ENCODE peak calls at places on chromosomes 12 and 14, in six cellular contexts. One of them, this sample, is unnamed.

GRCh38 chr12:60035835-60036234 is 440.0 kb downstream of the SLC16A7 start:
- DNase-seq in A549: no peak
- DNase-seq in transverse colon: no peak
- DNase-seq in gastrocnemius medialis: no peak
- DNase-seq in esophagus squamous epithelium: no peak
- DNase-seq in prostate gland: no peak
- DNase-seq in this sample: no peak

GRCh38 chr12:52975204-52975603 is 26.3 kb downstream of the KRT18 start:
- DNase-seq in A549: no peak
- DNase-seq in transverse colon: no peak
- DNase-seq in gastrocnemius medialis: no peak
- DNase-seq in esophagus squamous epithelium: no peak
- DNase-seq in prostate gland: no peak
- DNase-seq in this sample: no peak

GRCh38 chr12:108543642-108544041 is 17.3 kb downstream of the SART3 start:
- DNase-seq in A549: no peak
- DNase-seq in transverse colon: no peak
- DNase-seq in gastrocnemius medialis: no peak
- DNase-seq in esophagus squamous epithelium: no peak
- DNase-seq in prostate gland: no peak
- DNase-seq in this sample: no peak

GRCh38 chr12:15192721-15193120 is 28.5 kb downstream of the RERG start:
- DNase-seq in A549: no peak
- DNase-seq in transverse colon: no peak
- DNase-seq in gastrocnemius medialis: no peak
- DNase-seq in esophagus squamous epithelium: no peak
- DNase-seq in prostate gland: no peak
- DNase-seq in this sample: no peak

GRCh38 chr12:107304588-107305532 is 211.5 kb upstream of the CRY1 start:
- DNase-seq in A549: peak; percentile 25
- DNase-seq in transverse colon: no peak
- DNase-seq in gastrocnemius medialis: no peak
- DNase-seq in esophagus squamous epithelium: no peak
- DNase-seq in prostate gland: no peak
- DNase-seq in this sample: no peak

GRCh38 chr14:50122291-50122690 is 5.9 kb upstream of the VCPKMT start:
- DNase-seq in A549: no peak
- DNase-seq in transverse colon: no peak
- DNase-seq in gastrocnemius medialis: no peak
- DNase-seq in esophagus squamous epithelium: no peak
- DNase-seq in prostate gland: no peak
- DNase-seq in this sample: no peak

GRCh38 chr14:66117600-66117999 is 368.6 kb upstream of the CCDC196 start:
- DNase-seq in A549: peak; percentile 48
- DNase-seq in transverse colon: no peak
- DNase-seq in gastrocnemius medialis: no peak
- DNase-seq in esophagus squamous epithelium: no peak
- DNase-seq in prostate gland: no peak
- DNase-seq in this sample: peak; percentile 21

GRCh38 chr14:105058521-105059034 is 6.7 kb downstream of the GPR132 start:
- DNase-seq in A549: no peak
- DNase-seq in transverse colon: no peak
- DNase-seq in gastrocnemius medialis: no peak
- DNase-seq in esophagus squamous epithelium: no peak
- DNase-seq in prostate gland: no peak
- DNase-seq in this sample: no peak

GRCh38 chr14:90553298-90553920 is 156.6 kb downstream of the CALM1 start:
- DNase-seq in A549: no peak
- DNase-seq in transverse colon: no peak
- DNase-seq in gastrocnemius medialis: no peak
- DNase-seq in esophagus squamous epithelium: no peak
- DNase-seq in prostate gland: no peak
- DNase-seq in this sample: no peak

GRCh38 chr12:77401062-77401461 is 335.7 kb upstream of the E2F7 start:
- DNase-seq in A549: no peak
- DNase-seq in transverse colon: no peak
- DNase-seq in gastrocnemius medialis: no peak
- DNase-seq in esophagus squamous epithelium: no peak
- DNase-seq in prostate gland: no peak
- DNase-seq in this sample: no peak

GRCh38 chr12:103852498-103852992 is 11.5 kb upstream of the NT5DC3 start:
- DNase-seq in A549: peak; percentile 58
- DNase-seq in transverse colon: no peak
- DNase-seq in gastrocnemius medialis: no peak
- DNase-seq in esophagus squamous epithelium: no peak
- DNase-seq in prostate gland: no peak
- DNase-seq in this sample: no peak

GRCh38 chr12:132638541-132639408 is 20.2 kb downstream of the P2RX2 start:
- DNase-seq in A549: peak; percentile 67
- DNase-seq in transverse colon: no peak
- DNase-seq in gastrocnemius medialis: peak; percentile 48
- DNase-seq in esophagus squamous epithelium: no peak
- DNase-seq in prostate gland: no peak
- DNase-seq in this sample: no peak

GRCh38 chr12:81005635-81006034 is 67.9 kb upstream of the LIN7A start:
- DNase-seq in A549: no peak
- DNase-seq in transverse colon: no peak
- DNase-seq in gastrocnemius medialis: no peak
- DNase-seq in esophagus squamous epithelium: no peak
- DNase-seq in prostate gland: no peak
- DNase-seq in this sample: no peak

GRCh38 chr14:74414793-74415437 is 11.1 kb downstream of the SYNDIG1L start:
- DNase-seq in A549: no peak
- DNase-seq in transverse colon: no peak
- DNase-seq in gastrocnemius medialis: no peak
- DNase-seq in esophagus squamous epithelium: no peak
- DNase-seq in prostate gland: no peak
- DNase-seq in this sample: no peak

GRCh38 chr14:104724407-104724980 is 465 bp downstream of the ADSS1 start:
- DNase-seq in A549: peak; percentile 58
- DNase-seq in transverse colon: peak; percentile 38
- DNase-seq in gastrocnemius medialis: peak; percentile 89
- DNase-seq in esophagus squamous epithelium: no peak
- DNase-seq in prostate gland: no peak
- DNase-seq in this sample: no peak

GRCh38 chr12:79262938-79263337 is 398.4 kb downstream of the SYT1 start:
- DNase-seq in A549: no peak
- DNase-seq in transverse colon: no peak
- DNase-seq in gastrocnemius medialis: no peak
- DNase-seq in esophagus squamous epithelium: no peak
- DNase-seq in prostate gland: no peak
- DNase-seq in this sample: no peak

GRCh38 chr14:68783408-68784297 is 9.2 kb downstream of the ZFP36L1 start:
- DNase-seq in A549: peak; percentile 74
- DNase-seq in transverse colon: peak; percentile 65
- DNase-seq in gastrocnemius medialis: no peak
- DNase-seq in esophagus squamous epithelium: no peak
- DNase-seq in prostate gland: no peak
- DNase-seq in this sample: no peak

GRCh38 chr14:20707622-20708021 is 19.1 kb downstream of the ANG start:
- DNase-seq in A549: peak; percentile 16
- DNase-seq in transverse colon: no peak
- DNase-seq in gastrocnemius medialis: no peak
- DNase-seq in esophagus squamous epithelium: no peak
- DNase-seq in prostate gland: peak; percentile 50
- DNase-seq in this sample: no peak

GRCh38 chr12:3236345-3237153 is 159.4 kb downstream of the TSPAN9 start:
- DNase-seq in A549: peak; percentile 44
- DNase-seq in transverse colon: peak; percentile 21
- DNase-seq in gastrocnemius medialis: peak; percentile 76
- DNase-seq in esophagus squamous epithelium: no peak
- DNase-seq in prostate gland: no peak
- DNase-seq in this sample: peak; percentile 78

GRCh38 chr14:23550131-23550826 is 1.3 kb downstream of the ZFHX2 start:
- DNase-seq in A549: no peak
- DNase-seq in transverse colon: no peak
- DNase-seq in gastrocnemius medialis: no peak
- DNase-seq in esophagus squamous epithelium: no peak
- DNase-seq in prostate gland: no peak
- DNase-seq in this sample: no peak

GRCh38 chr14:34781242-34781641 is 66.8 kb upstream of the CFL2 start:
- DNase-seq in A549: no peak
- DNase-seq in transverse colon: no peak
- DNase-seq in gastrocnemius medialis: no peak
- DNase-seq in esophagus squamous epithelium: no peak
- DNase-seq in prostate gland: no peak
- DNase-seq in this sample: peak; percentile 27

GRCh38 chr12:67651380-67651695 is 2.8 kb downstream of the DYRK2 start:
- DNase-seq in A549: peak; percentile 46
- DNase-seq in transverse colon: peak; percentile 30
- DNase-seq in gastrocnemius medialis: no peak
- DNase-seq in esophagus squamous epithelium: no peak
- DNase-seq in prostate gland: no peak
- DNase-seq in this sample: peak; percentile 32

GRCh38 chr14:96077983-96078686 is 39.0 kb downstream of the C14orf132 start:
- DNase-seq in A549: no peak
- DNase-seq in transverse colon: no peak
- DNase-seq in gastrocnemius medialis: no peak
- DNase-seq in esophagus squamous epithelium: no peak
- DNase-seq in prostate gland: peak; percentile 64
- DNase-seq in this sample: no peak

GRCh38 chr14:75224561-75224960 is 48.1 kb upstream of the TMED10 start:
- DNase-seq in A549: no peak
- DNase-seq in transverse colon: no peak
- DNase-seq in gastrocnemius medialis: no peak
- DNase-seq in esophagus squamous epithelium: no peak
- DNase-seq in prostate gland: no peak
- DNase-seq in this sample: no peak

GRCh38 chr14:64388533-64389243 is 535 bp downstream of the MTHFD1 start:
- DNase-seq in A549: no peak
- DNase-seq in transverse colon: peak; percentile 47
- DNase-seq in gastrocnemius medialis: no peak
- DNase-seq in esophagus squamous epithelium: no peak
- DNase-seq in prostate gland: peak; percentile 29
- DNase-seq in this sample: no peak
- TF ChIP-seq POLR2A in A549: no peak
- TF ChIP-seq POLR2A in transverse colon: no peak
- TF ChIP-seq POLR2A in gastrocnemius medialis: no peak
- TF ChIP-seq POLR2A in esophagus squamous epithelium: no peak
- TF ChIP-seq POLR2A in prostate gland: no peak
- TF ChIP-seq POLR2A in this sample: no peak

GRCh38 chr12:12927211-12928079 is 24.5 kb downstream of the GPRC5D start:
- DNase-seq in A549: peak; percentile 96
- DNase-seq in transverse colon: peak; percentile 92
- DNase-seq in gastrocnemius medialis: peak; percentile 71
- DNase-seq in esophagus squamous epithelium: no peak
- DNase-seq in prostate gland: peak; percentile 66
- DNase-seq in this sample: no peak
- TF ChIP-seq POLR2A in A549: peak; percentile 72
- TF ChIP-seq POLR2A in transverse colon: peak; percentile 52
- TF ChIP-seq POLR2A in gastrocnemius medialis: no peak
- TF ChIP-seq POLR2A in esophagus squamous epithelium: no peak
- TF ChIP-seq POLR2A in prostate gland: no peak
- TF ChIP-seq POLR2A in this sample: no peak

DNA sequence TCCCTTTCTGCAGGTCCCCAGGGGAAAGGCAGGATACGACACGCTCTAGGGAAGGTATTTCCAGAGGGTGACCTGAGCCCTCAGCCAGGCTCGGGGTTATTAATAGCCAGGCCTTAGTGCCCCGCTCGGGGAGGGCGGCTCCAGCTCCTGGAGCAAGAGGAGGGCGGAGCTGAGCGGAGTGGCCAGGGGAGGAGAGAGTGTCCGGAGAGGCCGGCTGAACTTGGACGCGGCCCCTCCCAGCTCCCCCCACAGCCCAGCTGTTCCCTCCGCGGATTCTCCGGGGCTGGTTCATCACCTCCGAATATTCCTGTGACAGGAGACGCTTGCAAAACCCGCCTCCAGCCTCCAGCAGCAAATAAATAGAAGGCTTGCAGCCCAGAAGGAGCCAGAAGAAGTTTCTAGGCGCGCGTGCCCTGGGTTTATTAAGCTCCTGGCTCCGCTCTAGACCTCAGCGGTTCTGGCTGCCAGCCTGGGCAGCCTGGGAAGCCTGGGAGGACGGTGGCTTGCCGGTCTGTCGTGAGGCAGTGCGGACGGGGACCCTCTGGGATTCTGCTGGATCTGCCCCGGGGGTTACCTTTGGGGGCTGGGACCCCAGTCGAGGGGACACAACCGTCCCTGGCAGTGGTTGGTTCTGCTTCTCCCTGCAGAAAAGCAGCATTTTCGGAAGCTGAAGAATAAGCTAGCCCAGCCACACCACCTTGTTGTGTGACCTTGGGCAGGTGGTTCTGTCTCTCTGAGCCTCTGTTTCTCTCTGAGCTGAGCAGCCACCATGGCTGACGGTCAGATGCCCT is at the start of gene HSPB8:
- DNase-seq in A549: peak; percentile 76
- DNase-seq in transverse colon: peak; percentile 73
- DNase-seq in gastrocnemius medialis: peak; percentile 99
- DNase-seq in esophagus squamous epithelium: no peak
- DNase-seq in prostate gland: peak; percentile 78
- DNase-seq in this sample: peak; percentile 83
- TF ChIP-seq POLR2A in A549: peak; percentile 5
- TF ChIP-seq POLR2A in transverse colon: peak; percentile 83
- TF ChIP-seq POLR2A in gastrocnemius medialis: peak; percentile 98
- TF ChIP-seq POLR2A in esophagus squamous epithelium: no peak
- TF ChIP-seq POLR2A in prostate gland: no peak
- TF ChIP-seq POLR2A in this sample: peak; percentile 76

GRCh38 chr12:124828264-124829007 is 35.2 kb downstream of the SCARB1 start:
- DNase-seq in A549: peak; percentile 96
- DNase-seq in transverse colon: peak; percentile 75
- DNase-seq in gastrocnemius medialis: no peak
- DNase-seq in esophagus squamous epithelium: no peak
- DNase-seq in prostate gland: peak; percentile 37
- DNase-seq in this sample: peak; percentile 49
- TF ChIP-seq POLR2A in A549: no peak
- TF ChIP-seq POLR2A in transverse colon: no peak
- TF ChIP-seq POLR2A in gastrocnemius medialis: no peak
- TF ChIP-seq POLR2A in esophagus squamous epithelium: no peak
- TF ChIP-seq POLR2A in prostate gland: no peak
- TF ChIP-seq POLR2A in this sample: no peak

GRCh38 chr14:67480011-67480410 is 8.5 kb downstream of the TMEM229B start:
- DNase-seq in A549: no peak
- DNase-seq in transverse colon: no peak
- DNase-seq in gastrocnemius medialis: no peak
- DNase-seq in esophagus squamous epithelium: no peak
- DNase-seq in prostate gland: no peak
- DNase-seq in this sample: no peak
- TF ChIP-seq POLR2A in A549: no peak
- TF ChIP-seq POLR2A in transverse colon: no peak
- TF ChIP-seq POLR2A in gastrocnemius medialis: no peak
- TF ChIP-seq POLR2A in esophagus squamous epithelium: no peak
- TF ChIP-seq POLR2A in prostate gland: no peak
- TF ChIP-seq POLR2A in this sample: no peak

GRCh38 chr12:120961604-120962486 is 16.5 kb upstream of the HNF1A start:
- DNase-seq in A549: peak; percentile 66
- DNase-seq in transverse colon: peak; percentile 92
- DNase-seq in gastrocnemius medialis: no peak
- DNase-seq in esophagus squamous epithelium: no peak
- DNase-seq in prostate gland: peak; percentile 17
- DNase-seq in this sample: no peak
- TF ChIP-seq POLR2A in A549: no peak
- TF ChIP-seq POLR2A in transverse colon: no peak
- TF ChIP-seq POLR2A in gastrocnemius medialis: no peak
- TF ChIP-seq POLR2A in esophagus squamous epithelium: no peak
- TF ChIP-seq POLR2A in prostate gland: no peak
- TF ChIP-seq POLR2A in this sample: no peak